ENCODE peak calls at places on chromosomes 3 and 15, in ten cellular contexts. D, P, O, E, Q, I, W, A, M and X are unnamed samples.

GRCh38 chr3:23776352-23776891 is 29.3 kb upstream of the UBE2E1 start:
- DNase-seq in E (peak), A (peak), O (no peak), Q (no peak), I (no peak), M (peak), W (no peak), P (peak), D (peak), X (no peak)

GRCh38 chr15:34133511-34133910 is 31.6 kb downstream of the PGBD4 start:
- DNase-seq in I (no peak), Q (no peak), M (no peak), O (no peak), A (no peak), E (no peak), D (no peak), W (no peak), P (no peak), X (no peak)

GRCh38 chr3:173025941-173026340 is 115.1 kb downstream of the SPATA16 start:
- DNase-seq in I (no peak), O (no peak), E (no peak), Q (no peak), D (no peak), P (no peak), W (no peak), A (no peak), M (no peak), X (no peak)

GRCh38 chr3:17927036-17927435 is 184.6 kb upstream of the TBC1D5 start:
- DNase-seq in O (no peak), Q (no peak), M (no peak), W (no peak), I (no peak), P (no peak), A (no peak), E (no peak), D (no peak), X (no peak)

GRCh38 chr3:153706706-153707105 is 414.5 kb upstream of the ARHGEF26 start:
- DNase-seq in P (no peak), A (no peak), W (no peak), Q (no peak), M (no peak), O (no peak), I (no peak), D (no peak), E (no peak), X (no peak)

GRCh38 chr3:17088602-17089313 is 204.0 kb downstream of the PLCL2 start:
- DNase-seq in O (no peak), M (no peak), D (no peak), W (no peak), Q (no peak), P (no peak), I (no peak), E (no peak), A (no peak), X (no peak)

GRCh38 chr3:27483117-27484001 is 825 bp downstream of the SLC4A7 start:
- DNase-seq in D (peak), I (peak), W (peak), P (peak), M (peak), A (peak), E (peak), O (peak), Q (peak), X (no peak)

GRCh38 chr3:65028024-65028423 is 340.2 kb upstream of the ADAMTS9 start:
- DNase-seq in D (no peak), M (no peak), A (no peak), I (no peak), Q (no peak), P (no peak), O (no peak), W (no peak), E (no peak), X (no peak)

GRCh38 chr15:40928975-40929729 is at the start of gene DLL4:
- DNase-seq in A (no peak), O (peak), E (peak), Q (no peak), P (no peak), M (peak), I (peak), D (peak), W (peak), X (peak)

GRCh38 chr3:146513386-146514051 is 30.9 kb downstream of the PLSCR1 start:
- DNase-seq in D (no peak), E (no peak), P (no peak), W (no peak), M (no peak), O (no peak), I (no peak), Q (no peak), A (no peak), X (no peak)

GRCh38 chr15:68700395-68701123 is 120.1 kb downstream of the ANP32A start:
- DNase-seq in P (peak), D (no peak), W (no peak), I (peak), A (no peak), E (peak), M (no peak), Q (no peak), O (peak), X (peak)

GRCh38 chr3:126515066-126515706 is 2.4 kb downstream of the UROC1 start:
- DNase-seq in Q (no peak), I (peak), D (no peak), O (no peak), W (no peak), P (no peak), A (no peak), M (no peak), E (no peak), X (no peak)

GRCh38 chr3:32733631-32734229 is 48.7 kb downstream of the CNOT10 start:
- DNase-seq in E (no peak), A (peak), P (no peak), I (no peak), W (peak), O (no peak), M (peak), Q (no peak), D (peak), X (no peak)

GRCh38 chr15:62612183-62612733 is 430.3 kb upstream of the TPM1 start:
- DNase-seq in Q (no peak), I (no peak), D (no peak), M (no peak), O (no peak), E (no peak), P (no peak), W (no peak), A (no peak), X (no peak)

GRCh38 chr15:99253381-99254090 is 2.3 kb downstream of the LRRC28 start:
- DNase-seq in O (no peak), Q (no peak), I (no peak), M (peak), P (no peak), W (no peak), A (no peak), D (no peak), E (no peak), X (no peak)

GRCh38 chr3:45332493-45332892 is 55.9 kb upstream of the LARS2 start:
- DNase-seq in E (no peak), M (no peak), P (no peak), W (no peak), D (no peak), A (no peak), Q (no peak), I (no peak), O (no peak), X (no peak)